ENCODE peak calls at places on chromosomes 12 and 14, in nine cellular contexts. U, N, X, Q, J, C, E, B and A are unnamed samples.

GRCh38 chr14:104932676-104933631 is 8.3 kb downstream of the PLD4 start:
- DNase-seq in U (peak), N (peak), X (peak), Q (peak), J (peak), C (peak), E (peak), B (peak), A (peak)

GRCh38 chr12:1573960-1574862 is 20.2 kb downstream of the FBXL14 start:
- DNase-seq in U (no peak), N (no peak), X (no peak), Q (no peak), J (no peak), C (no peak), E (no peak), B (no peak), A (no peak)

GRCh38 chr12:100566887-100567637 is 6.4 kb upstream of the GAS2L3 start:
- DNase-seq in U (no peak), N (peak), X (no peak), Q (no peak), J (peak), C (no peak), E (no peak), B (no peak), A (no peak)

GRCh38 chr12:106586803-106587684 is 4.2 kb downstream of the RFX4 start:
- DNase-seq in U (no peak), N (no peak), X (no peak), Q (no peak), J (no peak), C (peak), E (no peak), B (no peak), A (no peak)

GRCh38 chr14:59187802-59188460 is 536 bp upstream of the DAAM1 start:
- DNase-seq in U (peak), N (peak), X (peak), Q (no peak), J (peak), C (no peak), E (peak), B (peak), A (no peak)

GRCh38 chr14:35079742-35080141 is 33.7 kb downstream of the FAM177A1 start:
- DNase-seq in U (no peak), N (no peak), X (no peak), Q (no peak), J (no peak), C (no peak), E (no peak), B (no peak), A (no peak)

GRCh38 chr14:49886523-49886922 is 6.4 kb upstream of the ARF6 start:
- DNase-seq in U (no peak), N (no peak), X (no peak), Q (no peak), J (no peak), C (no peak), E (no peak), B (no peak), A (no peak)

GRCh38 chr14:70213721-70214282 is 25.1 kb upstream of the SLC8A3 start:
- DNase-seq in U (no peak), N (no peak), X (no peak), Q (no peak), J (no peak), C (no peak), E (no peak), B (no peak), A (no peak)

GRCh38 chr14:50719911-50720759 is 52.0 kb upstream of the SAV1 start:
- DNase-seq in U (no peak), N (no peak), X (no peak), Q (no peak), J (no peak), C (no peak), E (no peak), B (no peak), A (no peak)

GRCh38 chr12:63362801-63363200 is 211.8 kb upstream of the AVPR1A start:
- DNase-seq in U (no peak), N (no peak), X (no peak), Q (no peak), J (no peak), C (no peak), E (no peak), B (no peak), A (no peak)

GRCh38 chr14:36129181-36129580 is 47.3 kb downstream of the PTCSC3 start:
- DNase-seq in U (no peak), N (no peak), X (peak), Q (no peak), J (no peak), C (no peak), E (no peak), B (no peak), A (no peak)

GRCh38 chr14:76863724-76864407 is 37.7 kb downstream of the LRRC74A start:
- DNase-seq in U (no peak), N (peak), X (no peak), Q (no peak), J (peak), C (no peak), E (peak), B (no peak), A (no peak)

GRCh38 chr14:63045612-63046320 is 508 bp upstream of the KCNH5 start:
- DNase-seq in U (no peak), N (peak), X (peak), Q (no peak), J (peak), C (peak), E (peak), B (no peak), A (no peak)

GRCh38 chr12:56684745-56685369 is 3.2 kb downstream of the PTGES3 start:
- DNase-seq in U (no peak), N (no peak), X (no peak), Q (no peak), J (no peak), C (no peak), E (no peak), B (no peak), A (no peak)

GRCh38 chr14:34423445-34423844 is 38.6 kb downstream of the SPTSSA start:
- DNase-seq in U (no peak), N (no peak), X (no peak), Q (no peak), J (no peak), C (no peak), E (no peak), B (no peak), A (no peak)

GRCh38 chr12:90682398-90682797 is 272.6 kb downstream of the CCER1 start:
- DNase-seq in U (no peak), N (no peak), X (no peak), Q (no peak), J (no peak), C (no peak), E (no peak), B (no peak), A (no peak)

GRCh38 chr14:81264011-81264410 is 43.3 kb upstream of the GTF2A1 start:
- DNase-seq in U (no peak), N (no peak), X (no peak), Q (no peak), J (no peak), C (no peak), E (no peak), B (no peak), A (no peak)

GRCh38 chr12:69389836-69390235 is 30.3 kb downstream of the YEATS4 start:
- DNase-seq in U (no peak), N (no peak), X (no peak), Q (no peak), J (no peak), C (no peak), E (no peak), B (no peak), A (no peak)

GRCh38 chr12:106120578-106121105 is 18.1 kb downstream of the NUAK1 start:
- DNase-seq in U (no peak), N (no peak), X (no peak), Q (no peak), J (no peak), C (no peak), E (peak), B (no peak), A (no peak)

GRCh38 chr12:106782619-106783018 is 8.1 kb downstream of the RIC8B start:
- DNase-seq in U (no peak), N (no peak), X (no peak), Q (no peak), J (no peak), C (no peak), E (no peak), B (no peak), A (no peak)

GRCh38 chr12:108268397-108268796 is 70.7 kb downstream of the CMKLR1 start:
- DNase-seq in U (no peak), N (no peak), X (no peak), Q (no peak), J (no peak), C (no peak), E (no peak), B (no peak), A (no peak)

GRCh38 chr14:50773632-50774541 is 57.1 kb downstream of the NIN start:
- DNase-seq in U (peak), N (no peak), X (peak), Q (peak), J (no peak), C (peak), E (peak), B (no peak), A (no peak)

GRCh38 chr14:52325126-52325525 is 11.0 kb downstream of the PTGER2 start:
- DNase-seq in U (no peak), N (no peak), X (no peak), Q (peak), J (peak), C (no peak), E (no peak), B (no peak), A (no peak)